ENCODE peak calls at places on chromosomes 16 and 17, in eight cellular contexts. K, W, F, I, Q, D, T and R are unnamed samples.

GRCh38 chr17:42180922-42181850 is at the start of gene KCNH4:
- DNase-seq in K (peak), W (peak), F (peak), I (peak), Q (peak), D (peak), T (peak), R (peak)

GRCh38 chr17:44642861-44643260 is 13.4 kb upstream of the MEIOC start:
- DNase-seq in K (no peak), W (no peak), F (no peak), I (no peak), Q (no peak), D (no peak), T (no peak), R (no peak)

GRCh38 chr16:6510261-6510660 is 822.4 kb upstream of the RBFOX1 start:
- DNase-seq in K (no peak), W (no peak), F (no peak), I (no peak), Q (no peak), D (no peak), T (no peak), R (no peak)

GRCh38 chr17:68738044-68738443 is 136.9 kb upstream of the FAM20A start:
- DNase-seq in K (no peak), W (no peak), F (no peak), I (no peak), Q (no peak), D (no peak), T (no peak), R (no peak)

GRCh38 chr16:83907926-83908325 is 9.0 kb downstream of the MLYCD start:
- DNase-seq in K (no peak), W (no peak), F (no peak), I (no peak), Q (no peak), D (no peak), T (no peak), R (no peak)

GRCh38 chr17:19904412-19904811 is 36.7 kb upstream of the ULK2 start:
- DNase-seq in K (no peak), W (no peak), F (no peak), I (no peak), Q (no peak), D (no peak), T (no peak), R (no peak)

GRCh38 chr16:83100679-83101078 is 473.9 kb downstream of the CDH13 start:
- DNase-seq in K (no peak), W (no peak), F (no peak), I (no peak), Q (no peak), D (no peak), T (no peak), R (no peak)

GRCh38 chr16:12146966-12147365 is 170.4 kb downstream of the SNX29 start:
- DNase-seq in K (no peak), W (no peak), F (no peak), I (no peak), Q (no peak), D (no peak), T (no peak), R (no peak)

GRCh38 chr16:14418795-14419225 is 211.2 kb downstream of the PARN start:
- DNase-seq in K (no peak), W (no peak), F (no peak), I (no peak), Q (no peak), D (no peak), T (no peak), R (no peak)